ENCODE peak calls at places on chromosomes 7 and 10, in ten cellular contexts. One of them, this sample, is unnamed.

GRCh38 chr10:128489324-128490247 is 363.4 kb upstream of the MKI67 start:
- DNase-seq in astrocyte: no peak
- DNase-seq in stomach: no peak
- DNase-seq in psoas muscle: no peak
- DNase-seq in colonic mucosa: no peak
- DNase-seq in left lung: no peak
- DNase-seq in ovary: no peak
- DNase-seq in CD4-positive, CD25-positive, alpha-beta regulatory T cell: no peak
- DNase-seq in neuronal stem cell: no peak
- DNase-seq in heart right ventricle: no peak
- DNase-seq in this sample: no peak

GRCh38 chr7:70091362-70091761 is 493.1 kb downstream of the AUTS2 start:
- DNase-seq in heart right ventricle: no peak
- DNase-seq in stomach: no peak
- DNase-seq in astrocyte: no peak
- DNase-seq in colonic mucosa: no peak
- DNase-seq in left lung: no peak
- DNase-seq in ovary: no peak
- DNase-seq in psoas muscle: no peak
- DNase-seq in neuronal stem cell: no peak
- DNase-seq in CD4-positive, CD25-positive, alpha-beta regulatory T cell: no peak
- DNase-seq in this sample: no peak

GRCh38 chr7:129664029-129665012 is 52.8 kb downstream of the NRF1 start:
- DNase-seq in left lung: no peak
- DNase-seq in astrocyte: peak
- DNase-seq in psoas muscle: no peak
- DNase-seq in heart right ventricle: no peak
- DNase-seq in colonic mucosa: no peak
- DNase-seq in neuronal stem cell: no peak
- DNase-seq in CD4-positive, CD25-positive, alpha-beta regulatory T cell: no peak
- DNase-seq in stomach: no peak
- DNase-seq in ovary: no peak
- DNase-seq in this sample: no peak

GRCh38 chr10:110502851-110503301 is 5.2 kb downstream of the DUSP5 start:
- DNase-seq in left lung: peak
- DNase-seq in heart right ventricle: no peak
- DNase-seq in CD4-positive, CD25-positive, alpha-beta regulatory T cell: no peak
- DNase-seq in stomach: no peak
- DNase-seq in psoas muscle: no peak
- DNase-seq in astrocyte: peak
- DNase-seq in neuronal stem cell: no peak
- DNase-seq in colonic mucosa: peak
- DNase-seq in ovary: no peak
- DNase-seq in this sample: no peak

GRCh38 chr7:25369794-25370193 is 141.5 kb upstream of the NPVF start:
- DNase-seq in heart right ventricle: peak
- DNase-seq in colonic mucosa: no peak
- DNase-seq in stomach: peak
- DNase-seq in left lung: no peak
- DNase-seq in astrocyte: no peak
- DNase-seq in psoas muscle: peak
- DNase-seq in ovary: peak
- DNase-seq in neuronal stem cell: no peak
- DNase-seq in CD4-positive, CD25-positive, alpha-beta regulatory T cell: no peak
- DNase-seq in this sample: no peak

GRCh38 chr7:117808273-117808868 is 64.9 kb downstream of the CTTNBP2 start:
- DNase-seq in colonic mucosa: no peak
- DNase-seq in astrocyte: peak
- DNase-seq in stomach: peak
- DNase-seq in psoas muscle: peak
- DNase-seq in CD4-positive, CD25-positive, alpha-beta regulatory T cell: no peak
- DNase-seq in heart right ventricle: peak
- DNase-seq in left lung: no peak
- DNase-seq in neuronal stem cell: peak
- DNase-seq in ovary: no peak
- DNase-seq in this sample: no peak

GRCh38 chr10:110657968-110658691 is 14.0 kb downstream of the RBM20 start:
- DNase-seq in neuronal stem cell: no peak
- DNase-seq in heart right ventricle: no peak
- DNase-seq in stomach: no peak
- DNase-seq in colonic mucosa: no peak
- DNase-seq in left lung: no peak
- DNase-seq in CD4-positive, CD25-positive, alpha-beta regulatory T cell: no peak
- DNase-seq in ovary: no peak
- DNase-seq in astrocyte: no peak
- DNase-seq in psoas muscle: no peak
- DNase-seq in this sample: no peak

GRCh38 chr7:117470777-117471176 is 9.0 kb upstream of the CFTR start:
- DNase-seq in ovary: no peak
- DNase-seq in psoas muscle: no peak
- DNase-seq in heart right ventricle: peak
- DNase-seq in CD4-positive, CD25-positive, alpha-beta regulatory T cell: no peak
- DNase-seq in colonic mucosa: no peak
- DNase-seq in stomach: peak
- DNase-seq in astrocyte: no peak
- DNase-seq in neuronal stem cell: no peak
- DNase-seq in left lung: no peak
- DNase-seq in this sample: no peak

GRCh38 chr7:13821152-13821787 is 168.2 kb downstream of the ETV1 start:
- DNase-seq in stomach: no peak
- DNase-seq in psoas muscle: no peak
- DNase-seq in left lung: no peak
- DNase-seq in heart right ventricle: no peak
- DNase-seq in ovary: no peak
- DNase-seq in astrocyte: peak
- DNase-seq in CD4-positive, CD25-positive, alpha-beta regulatory T cell: no peak
- DNase-seq in neuronal stem cell: no peak
- DNase-seq in colonic mucosa: peak
- DNase-seq in this sample: no peak

GRCh38 chr7:75819711-75820110 is 6.1 kb upstream of the CCL24 start:
- DNase-seq in CD4-positive, CD25-positive, alpha-beta regulatory T cell: no peak
- DNase-seq in neuronal stem cell: no peak
- DNase-seq in heart right ventricle: no peak
- DNase-seq in stomach: no peak
- DNase-seq in psoas muscle: no peak
- DNase-seq in colonic mucosa: no peak
- DNase-seq in left lung: peak
- DNase-seq in astrocyte: no peak
- DNase-seq in ovary: no peak
- DNase-seq in this sample: no peak

GRCh38 chr7:54719974-54720373 is 39.0 kb downstream of the SEC61G start:
- DNase-seq in psoas muscle: no peak
- DNase-seq in colonic mucosa: no peak
- DNase-seq in left lung: no peak
- DNase-seq in CD4-positive, CD25-positive, alpha-beta regulatory T cell: no peak
- DNase-seq in neuronal stem cell: no peak
- DNase-seq in stomach: no peak
- DNase-seq in heart right ventricle: no peak
- DNase-seq in astrocyte: no peak
- DNase-seq in ovary: no peak
- DNase-seq in this sample: no peak

GRCh38 chr10:17650416-17650815 is 6.5 kb downstream of the STAM start:
- DNase-seq in colonic mucosa: no peak
- DNase-seq in heart right ventricle: no peak
- DNase-seq in neuronal stem cell: no peak
- DNase-seq in CD4-positive, CD25-positive, alpha-beta regulatory T cell: no peak
- DNase-seq in ovary: no peak
- DNase-seq in astrocyte: no peak
- DNase-seq in psoas muscle: no peak
- DNase-seq in stomach: no peak
- DNase-seq in left lung: no peak
- DNase-seq in this sample: no peak
- H3K27ac ChIP-seq in colonic mucosa: no peak
- H3K27ac ChIP-seq in heart right ventricle: peak
- H3K27ac ChIP-seq in neuronal stem cell: no peak
- H3K27ac ChIP-seq in CD4-positive, CD25-positive, alpha-beta regulatory T cell: peak
- H3K27ac ChIP-seq in ovary: no peak
- H3K27ac ChIP-seq in astrocyte: peak
- H3K27ac ChIP-seq in psoas muscle: peak
- H3K27ac ChIP-seq in stomach: no peak
- H3K27ac ChIP-seq in left lung: no peak
- H3K27ac ChIP-seq in this sample: no peak

DNA sequence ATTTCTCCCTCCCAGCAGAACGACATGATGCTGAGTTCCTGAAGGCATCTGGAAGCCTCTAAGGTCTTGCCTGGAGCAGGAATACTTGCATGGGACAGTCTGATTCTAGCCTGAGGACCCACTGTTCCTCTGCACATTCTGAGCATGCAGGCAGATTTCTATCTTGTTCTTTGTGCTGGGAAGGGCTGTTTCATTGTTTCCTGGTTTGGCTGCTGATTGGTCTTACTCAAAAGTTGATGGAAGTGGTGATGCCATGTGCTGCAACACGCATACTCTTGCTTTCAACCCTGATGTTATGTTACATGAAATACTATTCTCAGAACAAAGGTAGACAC is 307.0 kb downstream of the GATA3 start:
- DNase-seq in ovary: no peak
- DNase-seq in left lung: no peak
- DNase-seq in heart right ventricle: no peak
- DNase-seq in stomach: no peak
- DNase-seq in colonic mucosa: no peak
- DNase-seq in CD4-positive, CD25-positive, alpha-beta regulatory T cell: no peak
- DNase-seq in astrocyte: no peak
- DNase-seq in psoas muscle: no peak
- DNase-seq in neuronal stem cell: no peak
- DNase-seq in this sample: no peak
- H3K27ac ChIP-seq in ovary: no peak
- H3K27ac ChIP-seq in left lung: no peak
- H3K27ac ChIP-seq in heart right ventricle: no peak
- H3K27ac ChIP-seq in stomach: no peak
- H3K27ac ChIP-seq in colonic mucosa: no peak
- H3K27ac ChIP-seq in CD4-positive, CD25-positive, alpha-beta regulatory T cell: no peak
- H3K27ac ChIP-seq in astrocyte: no peak
- H3K27ac ChIP-seq in psoas muscle: no peak
- H3K27ac ChIP-seq in neuronal stem cell: no peak
- H3K27ac ChIP-seq in this sample: no peak

DNA sequence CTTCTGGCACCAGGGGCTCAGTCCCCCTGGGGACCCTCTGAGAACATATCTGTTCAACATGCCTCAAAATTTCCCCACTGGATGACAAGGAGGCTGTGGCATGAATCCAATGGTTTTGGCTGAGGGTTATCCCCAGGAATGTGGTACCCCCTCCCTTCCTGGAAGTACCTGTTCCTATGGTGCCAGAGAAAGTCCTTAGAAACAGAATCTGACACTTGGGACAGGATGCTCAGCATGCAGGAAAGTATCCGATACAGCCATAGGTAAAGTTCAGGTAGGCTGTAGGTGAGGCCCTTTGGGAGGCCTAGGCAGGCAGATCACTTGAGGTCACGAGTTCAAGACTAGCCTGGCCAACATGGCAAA is 42.7 kb upstream of the A1CF start:
- DNase-seq in ovary: no peak
- DNase-seq in CD4-positive, CD25-positive, alpha-beta regulatory T cell: no peak
- DNase-seq in neuronal stem cell: no peak
- DNase-seq in astrocyte: no peak
- DNase-seq in stomach: no peak
- DNase-seq in colonic mucosa: no peak
- DNase-seq in heart right ventricle: no peak
- DNase-seq in left lung: no peak
- DNase-seq in psoas muscle: no peak
- DNase-seq in this sample: no peak
- H3K27ac ChIP-seq in ovary: no peak
- H3K27ac ChIP-seq in CD4-positive, CD25-positive, alpha-beta regulatory T cell: no peak
- H3K27ac ChIP-seq in neuronal stem cell: no peak
- H3K27ac ChIP-seq in astrocyte: no peak
- H3K27ac ChIP-seq in stomach: peak
- H3K27ac ChIP-seq in colonic mucosa: no peak
- H3K27ac ChIP-seq in heart right ventricle: peak
- H3K27ac ChIP-seq in left lung: no peak
- H3K27ac ChIP-seq in psoas muscle: no peak
- H3K27ac ChIP-seq in this sample: no peak

GRCh38 chr10:86374664-86375063 is 8.1 kb upstream of the GRID1 start:
- DNase-seq in heart right ventricle: no peak
- DNase-seq in psoas muscle: no peak
- DNase-seq in stomach: peak
- DNase-seq in ovary: no peak
- DNase-seq in CD4-positive, CD25-positive, alpha-beta regulatory T cell: no peak
- DNase-seq in neuronal stem cell: no peak
- DNase-seq in astrocyte: no peak
- DNase-seq in colonic mucosa: peak
- DNase-seq in left lung: no peak
- DNase-seq in this sample: no peak
- H3K27ac ChIP-seq in heart right ventricle: no peak
- H3K27ac ChIP-seq in psoas muscle: no peak
- H3K27ac ChIP-seq in stomach: no peak
- H3K27ac ChIP-seq in ovary: no peak
- H3K27ac ChIP-seq in CD4-positive, CD25-positive, alpha-beta regulatory T cell: no peak
- H3K27ac ChIP-seq in neuronal stem cell: no peak
- H3K27ac ChIP-seq in astrocyte: no peak
- H3K27ac ChIP-seq in colonic mucosa: no peak
- H3K27ac ChIP-seq in left lung: no peak
- H3K27ac ChIP-seq in this sample: no peak

GRCh38 chr7:81415181-81415580 is 354.7 kb downstream of the HGF start:
- DNase-seq in neuronal stem cell: no peak
- DNase-seq in stomach: no peak
- DNase-seq in astrocyte: peak
- DNase-seq in left lung: no peak
- DNase-seq in psoas muscle: no peak
- DNase-seq in heart right ventricle: no peak
- DNase-seq in CD4-positive, CD25-positive, alpha-beta regulatory T cell: no peak
- DNase-seq in colonic mucosa: no peak
- DNase-seq in ovary: no peak
- DNase-seq in this sample: no peak

GRCh38 chr7:81414411-81414810 is 355.4 kb downstream of the HGF start:
- DNase-seq in left lung: no peak
- DNase-seq in ovary: no peak
- DNase-seq in heart right ventricle: no peak
- DNase-seq in astrocyte: no peak
- DNase-seq in stomach: no peak
- DNase-seq in CD4-positive, CD25-positive, alpha-beta regulatory T cell: no peak
- DNase-seq in colonic mucosa: peak
- DNase-seq in neuronal stem cell: no peak
- DNase-seq in psoas muscle: no peak
- DNase-seq in this sample: no peak

GRCh38 chr7:81420526-81420925 is 349.3 kb downstream of the HGF start:
- DNase-seq in psoas muscle: no peak
- DNase-seq in CD4-positive, CD25-positive, alpha-beta regulatory T cell: no peak
- DNase-seq in left lung: no peak
- DNase-seq in astrocyte: no peak
- DNase-seq in stomach: no peak
- DNase-seq in ovary: no peak
- DNase-seq in colonic mucosa: no peak
- DNase-seq in heart right ventricle: no peak
- DNase-seq in neuronal stem cell: no peak
- DNase-seq in this sample: no peak

DNA sequence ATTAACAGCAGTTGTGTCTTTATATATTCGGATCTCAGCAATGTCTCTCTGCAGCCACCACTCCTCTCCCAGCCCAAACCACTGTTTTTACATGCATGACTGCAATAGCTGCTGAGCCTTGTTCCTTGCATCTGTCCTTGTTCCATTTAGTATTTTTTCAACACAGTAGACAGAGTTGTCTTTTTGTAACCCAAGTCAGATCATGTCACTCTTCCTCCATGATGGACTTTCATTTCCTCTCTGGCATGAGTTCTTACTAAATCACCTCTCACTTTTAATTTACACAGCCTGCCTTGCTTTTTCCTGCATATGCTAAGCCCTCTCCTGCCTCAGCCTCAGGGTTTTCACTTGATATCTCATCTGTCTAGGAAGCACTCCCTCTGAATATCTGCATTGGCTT is 353.2 kb downstream of the HGF start:
- DNase-seq in ovary: no peak
- DNase-seq in colonic mucosa: no peak
- DNase-seq in astrocyte: no peak
- DNase-seq in CD4-positive, CD25-positive, alpha-beta regulatory T cell: no peak
- DNase-seq in neuronal stem cell: no peak
- DNase-seq in heart right ventricle: no peak
- DNase-seq in left lung: no peak
- DNase-seq in psoas muscle: no peak
- DNase-seq in stomach: no peak
- DNase-seq in this sample: no peak
- H3K27ac ChIP-seq in ovary: no peak
- H3K27ac ChIP-seq in colonic mucosa: no peak
- H3K27ac ChIP-seq in astrocyte: no peak
- H3K27ac ChIP-seq in CD4-positive, CD25-positive, alpha-beta regulatory T cell: no peak
- H3K27ac ChIP-seq in neuronal stem cell: no peak
- H3K27ac ChIP-seq in heart right ventricle: no peak
- H3K27ac ChIP-seq in left lung: no peak
- H3K27ac ChIP-seq in psoas muscle: no peak
- H3K27ac ChIP-seq in stomach: no peak
- H3K27ac ChIP-seq in this sample: no peak